ENCODE peak calls at places on chromosomes 4 and X, in six cellular contexts. O is central memory CD4-positive, alpha-beta T cell; Q is A172; V is activated CD4-positive, alpha-beta T cell treated with anti-CD3 and anti-CD28 coated beads for 4 hours; D is iPS-NIHi11; T is kidney epithelial cell. K is an unnamed sample.

GRCh38 chrX:153454901-153455550 is 9.2 kb upstream of the TREX2 start:
- DNase-seq in O (no peak), Q (no peak), V (no peak), D (no peak), T (no peak), K (no peak)

GRCh38 chr4:18454349-18454748 is 432.8 kb upstream of the LCORL start:
- DNase-seq in O (no peak), Q (no peak), V (no peak), D (no peak), T (no peak), K (no peak)

GRCh38 chr4:5753766-5754528 is 42.9 kb downstream of the EVC start:
- DNase-seq in O (no peak), Q (peak; percentile 79), V (no peak), D (peak; percentile 5), T (peak; percentile 92), K (no peak)

GRCh38 chr4:48779095-48779997 is 733 bp downstream of the FRYL start:
- DNase-seq in O (peak; percentile 76), Q (peak; percentile 32), V (peak; percentile 70), D (peak; percentile 73), T (no peak), K (peak; percentile 74)

GRCh38 chr4:98838977-98839618 is 89.8 kb downstream of the EIF4E start:
- DNase-seq in O (no peak), Q (peak; percentile 69), V (no peak), D (peak; percentile 18), T (peak; percentile 5), K (no peak)

GRCh38 chr4:126592088-126592487 is 1040.7 kb upstream of the INTU start:
- DNase-seq in O (no peak), Q (no peak), V (no peak), D (no peak), T (no peak), K (no peak)

GRCh38 chrX:2819345-2820130 is 9.2 kb upstream of the GYG2 start:
- DNase-seq in O (no peak), Q (peak; percentile 38), V (no peak), D (no peak), T (no peak), K (no peak)

GRCh38 chr4:153637201-153637600 is 46.9 kb upstream of the TLR2 start:
- DNase-seq in O (no peak), Q (no peak), V (no peak), D (no peak), T (no peak), K (no peak)

GRCh38 chrX:150207733-150208132 is 155.4 kb upstream of the MAMLD1 start:
- DNase-seq in O (no peak), Q (no peak), V (no peak), D (no peak), T (no peak), K (no peak)

K was measured in T1000.